ENCODE peak calls at places on chromosomes 16 and 17, in four cellular contexts. G is uterus, O is NB4, C is transverse colon. H is an unnamed sample.

GRCh38 chr17:47188266-47188665 is 829 bp downstream of the CDC27 start:
- DNase-seq in G (no peak), O (peak), C (no peak), H (peak)

GRCh38 chr17:34312080-34312479 is 7.2 kb upstream of the CCL8 start:
- DNase-seq in C (no peak), O (no peak), G (no peak), H (no peak)

GRCh38 chr16:56102159-56102798 is 89.0 kb upstream of the GNAO1 start:
- DNase-seq in C (peak), O (no peak), G (peak), H (no peak)

GRCh38 chr17:17437461-17437860 is 39.3 kb upstream of the MED9 start:
- DNase-seq in O (no peak), C (no peak), G (no peak), H (no peak)

GRCh38 chr17:58334661-58335060 is 6.1 kb upstream of the TSPOAP1 start:
- DNase-seq in G (no peak), O (no peak), C (no peak), H (no peak)

GRCh38 chr16:66889622-66890021 is 9.3 kb downstream of the PDP2 start:
- DNase-seq in O (no peak), C (no peak), G (no peak), H (no peak)

GRCh38 chr16:8397223-8397622 is 193.1 kb downstream of the TMEM114 start:
- DNase-seq in C (no peak), O (no peak), G (no peak), H (no peak)

GRCh38 chr17:13127921-13128582 is 110.2 kb upstream of the ELAC2 start:
- DNase-seq in C (no peak), G (no peak), O (no peak), H (no peak)

GRCh38 chr16:31331141-31331764 is 23.7 kb upstream of the ITGAX start:
- DNase-seq in O (peak), C (no peak), G (no peak), H (no peak)

GRCh38 chr16:30948956-30949654 is at the start of gene ORAI3:
- DNase-seq in O (peak), C (peak), G (peak), H (peak)

GRCh38 chr16:55346475-55346874 is 22.5 kb downstream of the IRX6 start:
- DNase-seq in O (no peak), C (no peak), G (no peak), H (no peak)

GRCh38 chr17:17910060-17910459 is 62.1 kb downstream of the TOM1L2 start:
- DNase-seq in C (no peak), G (no peak), O (no peak), H (no peak)

GRCh38 chr17:42179911-42180410 is 981 bp downstream of the KCNH4 start:
- DNase-seq in C (peak), O (peak), G (no peak), H (peak)

GRCh38 chr17:9002610-9003354 is 18.5 kb upstream of the NTN1 start:
- DNase-seq in C (no peak), G (peak), O (no peak), H (no peak)

GRCh38 chr17:81481011-81481799 is 31.4 kb downstream of the ACTG1 start:
- DNase-seq in C (peak), O (no peak), G (peak), H (peak)

GRCh38 chr17:5971969-5972368 is 98.2 kb upstream of the WSCD1 start:
- DNase-seq in O (no peak), C (no peak), G (no peak), H (no peak)

GRCh38 chr16:2244301-2244700 is 7.1 kb downstream of the ECI1 start:
- DNase-seq in O (no peak), C (no peak), G (no peak), H (no peak)

GRCh38 chr16:89593841-89594240 is 18.3 kb downstream of the CPNE7 start:
- DNase-seq in O (no peak), G (no peak), C (no peak), H (no peak)

GRCh38 chr16:2707368-2708289 is 12.4 kb downstream of the PRSS27 start:
- DNase-seq in C (no peak), G (no peak), O (no peak), H (no peak)

GRCh38 chr17:2336215-2337151 is at the start of gene TSR1:
- DNase-seq in O (peak), C (peak), G (peak), H (peak)
- TF ChIP-seq POLR2A in O (peak), C (peak), G (peak), H (peak)

GRCh38 chr16:27291722-27292240 is 22.0 kb upstream of the IL4R start:
- DNase-seq in G (no peak), O (no peak), C (no peak), H (no peak)

GRCh38 chr16:27291106-27291505 is 22.5 kb upstream of the NSMCE1 start:
- DNase-seq in C (no peak), O (no peak), G (no peak), H (no peak)

GRCh38 chr16:27287887-27288286 is 19.3 kb upstream of the NSMCE1 start:
- DNase-seq in C (no peak), O (no peak), G (no peak), H (no peak)

GRCh38 chr16:27290582-27290981 is 22.0 kb upstream of the NSMCE1 start:
- DNase-seq in C (no peak), O (no peak), G (no peak), H (no peak)

DNA sequence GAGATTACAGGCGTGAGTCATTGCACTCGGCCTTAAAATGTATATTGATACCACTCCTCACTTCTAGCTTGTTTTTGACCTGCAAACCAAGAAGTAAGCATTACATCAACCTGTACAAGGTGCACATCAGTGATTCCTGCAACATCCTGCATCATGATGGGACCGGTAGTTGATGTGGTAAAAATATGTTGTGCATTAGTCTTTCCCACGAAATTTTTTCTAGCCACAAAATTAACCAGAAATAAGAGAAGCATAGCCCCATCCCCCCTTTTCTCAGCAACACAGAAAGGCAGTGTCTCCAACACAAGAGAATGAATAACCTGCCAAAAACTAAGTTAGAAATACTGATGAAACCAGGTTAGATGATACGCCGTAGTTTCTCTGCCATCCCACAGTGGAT is 21.1 kb upstream of the NSMCE1 start:
- DNase-seq in G (no peak), O (no peak), C (no peak), H (no peak)
- TF ChIP-seq POLR2A in G (no peak), O (no peak), C (no peak), H (no peak)

GRCh38 chr16:87828071-87828971 is 41.0 kb downstream of the SLC7A5 start:
- DNase-seq in O (no peak), G (no peak), C (no peak), H (no peak)
- TF ChIP-seq POLR2A in O (no peak), G (no peak), C (no peak), H (no peak)

DNA sequence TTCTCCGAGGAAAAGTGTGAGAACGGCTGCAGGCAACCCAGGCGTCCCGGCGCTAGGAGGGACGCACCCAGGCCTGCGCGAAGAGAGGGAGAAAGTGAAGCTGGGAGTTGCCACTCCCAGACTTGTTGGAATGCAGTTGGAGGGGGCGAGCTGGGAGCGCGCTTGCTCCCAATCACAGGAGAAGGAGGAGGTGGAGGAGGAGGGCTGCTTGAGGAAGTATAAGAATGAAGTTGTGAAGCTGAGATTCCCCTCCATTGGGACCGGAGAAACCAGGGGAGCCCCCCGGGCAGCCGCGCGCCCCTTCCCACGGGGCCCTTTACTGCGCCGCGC is at the start of gene ERBB2:
- DNase-seq in C (peak), O (no peak), G (peak), H (no peak)
- TF ChIP-seq POLR2A in C (peak), O (no peak), G (peak), H (no peak)

GRCh38 chr17:63942309-63942985 is 10.3 kb upstream of the CD79B start:
- DNase-seq in G (no peak), O (no peak), C (no peak), H (no peak)
- TF ChIP-seq POLR2A in G (no peak), O (no peak), C (no peak), H (no peak)

DNA sequence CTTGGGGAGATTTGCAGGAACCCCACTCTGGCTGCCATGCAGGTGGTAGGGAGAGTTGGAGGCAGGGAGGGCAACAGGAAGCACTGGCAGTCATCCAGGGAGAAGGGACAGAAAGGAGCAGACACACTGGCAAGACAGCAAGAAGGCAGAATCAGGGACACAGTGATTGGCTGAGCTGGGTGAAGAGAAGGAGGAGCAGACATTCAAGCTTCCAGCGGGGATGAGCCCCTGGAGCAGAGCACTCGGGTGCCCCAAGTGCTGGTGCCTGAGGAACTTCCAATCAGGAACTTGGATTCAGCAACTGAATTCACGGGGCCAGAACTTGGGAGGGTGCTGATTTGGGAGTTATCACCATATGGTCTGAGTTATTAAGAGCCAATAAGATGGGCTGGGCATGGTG is 6.3 kb upstream of the ITGA3 start:
- DNase-seq in C (no peak), O (no peak), G (no peak), H (no peak)
- TF ChIP-seq POLR2A in C (no peak), O (no peak), G (no peak), H (no peak)

GRCh38 chr16:88452485-88453216 is 429 bp upstream of the ZFPM1 start:
- DNase-seq in C (peak), O (peak), G (peak), H (peak)

GRCh38 chr16:88454315-88455057 is 1.4 kb downstream of the ZFPM1 start:
- DNase-seq in C (peak), G (no peak), O (peak), H (peak)

GRCh38 chr16:88451586-88452484 is 1.2 kb upstream of the ZFPM1 start:
- DNase-seq in G (peak), O (peak), C (no peak), H (peak)

GRCh38 chr16:88453621-88454314 is 688 bp downstream of the ZFPM1 start:
- DNase-seq in O (peak), C (no peak), G (no peak), H (peak)

DNA sequence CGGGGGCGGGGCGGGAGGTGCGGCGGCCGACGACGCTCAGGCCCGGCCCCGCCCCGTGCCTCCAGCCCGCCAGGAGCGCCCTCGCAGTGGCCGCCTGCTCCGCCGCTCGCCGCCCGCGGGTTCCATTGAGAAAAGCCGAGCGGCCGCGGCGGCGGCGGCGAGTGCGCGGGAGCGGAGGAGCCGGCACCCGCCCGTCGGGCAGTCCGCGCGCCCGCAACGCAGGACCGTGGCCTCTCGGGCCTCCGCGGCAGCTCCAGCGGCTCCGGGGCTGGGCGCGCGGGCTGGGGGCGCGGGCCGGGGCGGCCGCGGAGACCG is at the start of gene ZFPM1:
- DNase-seq in C (no peak), O (no peak), G (no peak), H (no peak)
- TF ChIP-seq POLR2A in C (no peak), O (peak), G (peak), H (no peak)

DNA sequence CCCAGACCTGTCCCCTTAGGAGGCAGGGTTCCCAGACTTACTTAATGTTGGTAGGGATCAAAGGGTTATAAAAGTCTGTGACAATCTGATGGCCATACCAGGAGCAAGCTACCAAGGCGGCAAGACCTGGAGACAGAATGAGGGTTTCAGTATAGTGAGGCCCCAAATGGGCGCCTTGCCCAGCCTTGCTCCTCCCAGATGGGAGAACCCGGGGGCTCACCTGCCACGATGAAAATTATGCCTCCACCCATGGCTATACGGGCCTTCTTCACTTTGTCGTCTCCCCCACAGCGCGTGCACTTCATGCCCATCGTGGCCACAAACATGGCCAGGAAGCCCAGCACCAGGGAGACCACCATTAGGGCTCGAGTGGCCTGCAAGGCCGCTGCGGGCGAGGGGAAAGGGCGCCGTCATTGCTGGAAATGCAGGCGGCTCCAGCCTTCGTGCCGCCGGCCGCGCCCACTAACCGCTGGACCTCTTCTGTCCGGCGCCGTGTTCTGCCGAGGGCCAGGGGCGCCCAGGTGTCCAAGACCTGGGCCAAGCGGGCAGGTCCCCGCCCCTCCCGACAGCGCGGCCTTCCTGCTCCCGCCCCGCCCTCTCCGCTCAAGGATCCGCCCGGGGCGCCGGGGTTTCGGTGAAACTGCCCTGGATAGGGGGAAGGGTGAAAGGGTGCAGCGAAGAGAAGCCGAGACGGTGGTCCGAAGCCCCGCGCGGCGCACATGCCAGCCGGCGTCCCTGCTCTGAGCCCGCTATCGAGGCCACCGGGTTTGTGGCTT is 1.5 kb downstream of the CLDN7 start:
- DNase-seq in G (no peak), O (no peak), C (peak), H (peak)
- TF ChIP-seq POLR2A in G (no peak), O (no peak), C (peak), H (peak)

GRCh38 chr16:81928975-81929374 is 82.3 kb downstream of the SDR42E1 start:
- DNase-seq in G (no peak), C (no peak), O (peak), H (no peak)
- TF ChIP-seq POLR2A in G (no peak), C (no peak), O (no peak), H (no peak)

H was measured in erythroblast.